ENCODE peak calls at places on chromosomes 12 and 14, in seven cellular contexts. D is pulmonary artery endothelial cell, C is WTC11, S is omental fat pad, A is NCI-H1417, F is EH, E is astrocyte of the hippocampus. K is an unnamed sample.

GRCh38 chr12:71691504-71692129 is 5.7 kb downstream of the TMEM19 start:
- DNase-seq in D (no peak), C (no peak), S (no peak), A (no peak), F (no peak), E (no peak), K (no peak)

GRCh38 chr12:117854339-117855012 is 114.3 kb downstream of the KSR2 start:
- DNase-seq in D (no peak), C (peak), S (no peak), A (peak), F (peak), E (peak), K (peak)

GRCh38 chr12:77133566-77133965 is 68.2 kb upstream of the E2F7 start:
- DNase-seq in D (no peak), C (peak), S (no peak), A (no peak), F (peak), E (peak), K (peak)

GRCh38 chr12:111413442-111414086 is 7.8 kb downstream of the SH2B3 start:
- DNase-seq in D (no peak), C (no peak), S (no peak), A (peak), F (peak), E (peak), K (peak)

GRCh38 chr12:50666023-50666422 is 97.9 kb upstream of the ATF1 start:
- DNase-seq in D (no peak), C (no peak), S (no peak), A (no peak), F (no peak), E (no peak), K (no peak)

GRCh38 chr12:130458341-130458740 is 120.7 kb downstream of the PIWIL1 start:
- DNase-seq in D (no peak), C (no peak), S (no peak), A (no peak), F (no peak), E (no peak), K (no peak)

GRCh38 chr14:96245710-96246534 is 10.1 kb upstream of the BDKRB1 start:
- DNase-seq in D (no peak), C (no peak), S (no peak), A (no peak), F (peak), E (peak), K (peak)

GRCh38 chr14:94320243-94320642 is 2.9 kb downstream of the SERPINA6 start:
- DNase-seq in D (no peak), C (no peak), S (no peak), A (no peak), F (no peak), E (no peak), K (no peak)

GRCh38 chr14:70622111-70622712 is 19.5 kb upstream of the TTC9 start:
- DNase-seq in D (no peak), C (peak), S (no peak), A (peak), F (peak), E (peak), K (peak)

GRCh38 chr12:6288235-6288634 is 22.2 kb upstream of the PLEKHG6 start:
- DNase-seq in D (no peak), C (no peak), S (no peak), A (no peak), F (peak), E (no peak), K (peak)

GRCh38 chr12:92538970-92539749 is 163.6 kb upstream of the PLEKHG7 start:
- DNase-seq in D (peak), C (no peak), S (no peak), A (no peak), F (peak), E (peak), K (peak)

GRCh38 chr14:69244946-69245345 is 15.0 kb upstream of the GALNT16 start:
- DNase-seq in D (no peak), C (no peak), S (no peak), A (no peak), F (no peak), E (no peak), K (no peak)

GRCh38 chr14:96098309-96098998 is 59.3 kb downstream of the C14orf132 start:
- DNase-seq in D (no peak), C (peak), S (no peak), A (peak), F (peak), E (peak), K (peak)

GRCh38 chr14:81464253-81465001 is 64.3 kb upstream of the STON2 start:
- DNase-seq in D (no peak), C (peak), S (no peak), A (peak), F (peak), E (peak), K (peak)

GRCh38 chr12:132772551-132772950 is 10.9 kb upstream of the ANKLE2 start:
- DNase-seq in D (no peak), C (no peak), S (no peak), A (no peak), F (no peak), E (no peak), K (no peak)

GRCh38 chr12:106633451-106633823 is 50.6 kb downstream of the RFX4 start:
- DNase-seq in D (no peak), C (no peak), S (no peak), A (no peak), F (peak), E (no peak), K (peak)

GRCh38 chr12:104957388-104958008 is 592 bp downstream of the SLC41A2 start:
- DNase-seq in D (no peak), C (no peak), S (no peak), A (no peak), F (peak), E (no peak), K (peak)

GRCh38 chr12:129871991-129872969 is 31.5 kb downstream of the TMEM132D start:
- DNase-seq in D (no peak), C (no peak), S (no peak), A (no peak), F (no peak), E (no peak), K (no peak)

GRCh38 chr12:7486512-7486911 is 17.1 kb downstream of the CD163 start:
- DNase-seq in D (no peak), C (no peak), S (no peak), A (no peak), F (no peak), E (no peak), K (no peak)

GRCh38 chr12:12908252-12908651 is 16.9 kb downstream of the GPRC5A start:
- DNase-seq in D (no peak), C (no peak), S (no peak), A (no peak), F (no peak), E (no peak), K (no peak)

GRCh38 chr12:72338437-72338836 is 66.3 kb downstream of the TRHDE start:
- DNase-seq in D (no peak), C (no peak), S (no peak), A (no peak), F (no peak), E (no peak), K (no peak)

GRCh38 chr14:23061995-23062394 is 4.7 kb upstream of the CDH24 start:
- DNase-seq in D (peak), C (no peak), S (peak), A (no peak), F (peak), E (peak), K (peak)

GRCh38 chr12:123105427-123105826 is 45.5 kb downstream of the PITPNM2 start:
- DNase-seq in D (peak), C (peak), S (no peak), A (peak), F (no peak), E (no peak), K (no peak)

GRCh38 chr12:18583655-18584054 is 154.2 kb downstream of the PLCZ1 start:
- DNase-seq in D (no peak), C (no peak), S (no peak), A (no peak), F (no peak), E (no peak), K (peak)

GRCh38 chr12:101018540-101018939 is 191.5 kb downstream of the SLC5A8 start:
- DNase-seq in D (peak), C (no peak), S (no peak), A (no peak), F (peak), E (peak), K (peak)

GRCh38 chr14:59422069-59422881 is 42.9 kb downstream of the GPR135 start:
- DNase-seq in D (no peak), C (no peak), S (no peak), A (no peak), F (no peak), E (no peak), K (no peak)

GRCh38 chr12:65595016-65595560 is 229.2 kb upstream of the HMGA2 start:
- DNase-seq in D (no peak), C (peak), S (no peak), A (no peak), F (no peak), E (no peak), K (no peak)

GRCh38 chr14:68632591-68632895 is 160.3 kb downstream of the ZFP36L1 start:
- DNase-seq in D (no peak), C (no peak), S (no peak), A (no peak), F (no peak), E (no peak), K (no peak)

GRCh38 chr12:124915249-124916236 is 1.1 kb upstream of the UBC start:
- DNase-seq in D (no peak), C (peak), S (no peak), A (no peak), F (peak), E (no peak), K (peak)

GRCh38 chr14:68651075-68651474 is 141.8 kb downstream of the ZFP36L1 start:
- DNase-seq in D (no peak), C (no peak), S (no peak), A (no peak), F (no peak), E (no peak), K (no peak)

GRCh38 chr14:97331526-97331925 is 534.3 kb downstream of the VRK1 start:
- DNase-seq in D (no peak), C (no peak), S (no peak), A (no peak), F (no peak), E (no peak), K (no peak)

GRCh38 chr12:80590085-80590484 is 117.3 kb upstream of the MYF6 start:
- DNase-seq in D (no peak), C (no peak), S (no peak), A (no peak), F (peak), E (peak), K (peak)

GRCh38 chr12:89212339-89212771 is 139.9 kb downstream of the DUSP6 start:
- DNase-seq in D (peak), C (no peak), S (no peak), A (no peak), F (no peak), E (no peak), K (no peak)

GRCh38 chr12:8658361-8658760 is 4.3 kb downstream of the MFAP5 start:
- DNase-seq in D (no peak), C (no peak), S (no peak), A (no peak), F (peak), E (peak), K (peak)

GRCh38 chr12:84661732-84662326 is 250.8 kb downstream of the SLC6A15 start:
- DNase-seq in D (no peak), C (no peak), S (no peak), A (no peak), F (peak), E (peak), K (peak)

GRCh38 chr14:29028973-29029582 is 262.5 kb downstream of the FOXG1 start:
- DNase-seq in D (no peak), C (peak), S (no peak), A (no peak), F (peak), E (peak), K (peak)

GRCh38 chr14:69287096-69287991 is 27.4 kb downstream of the GALNT16 start:
- DNase-seq in D (no peak), C (no peak), S (no peak), A (no peak), F (no peak), E (peak), K (no peak)

K was measured in EL.